ENCODE peak calls at places on chromosomes 4 and X, in five cellular contexts. One of them, this sample, is unnamed.

GRCh38 chrX:83508006-83508405 is at the start of gene POU3F4:
- DNase-seq in ovary: peak; percentile 14
- DNase-seq in HCT116: no peak
- DNase-seq in prostate gland: no peak
- DNase-seq in endodermal cell: peak; percentile 92
- DNase-seq in this sample: no peak

GRCh38 chr4:185238261-185238681 is 28.9 kb downstream of the SNX25 start:
- DNase-seq in ovary: no peak
- DNase-seq in prostate gland: no peak
- DNase-seq in endodermal cell: no peak
- DNase-seq in HCT116: no peak
- DNase-seq in this sample: no peak

GRCh38 chr4:55256787-55257186 is 89.3 kb upstream of the SRD5A3 start:
- DNase-seq in ovary: no peak
- DNase-seq in HCT116: no peak
- DNase-seq in endodermal cell: peak; percentile 75
- DNase-seq in prostate gland: no peak
- DNase-seq in this sample: no peak

GRCh38 chr4:180084561-180084960 is 2158.6 kb upstream of the TENM3 start:
- DNase-seq in HCT116: no peak
- DNase-seq in endodermal cell: no peak
- DNase-seq in prostate gland: no peak
- DNase-seq in ovary: no peak
- DNase-seq in this sample: no peak

GRCh38 chr4:8690811-8691775 is 98.5 kb downstream of the CPZ start:
- DNase-seq in prostate gland: no peak
- DNase-seq in endodermal cell: peak; percentile 20
- DNase-seq in ovary: no peak
- DNase-seq in HCT116: no peak
- DNase-seq in this sample: no peak

GRCh38 chrX:7147978-7148824 is at the start of gene PUDP:
- DNase-seq in prostate gland: peak; percentile 71
- DNase-seq in ovary: peak; percentile 89
- DNase-seq in endodermal cell: peak; percentile 90
- DNase-seq in HCT116: peak; percentile 37
- DNase-seq in this sample: peak; percentile 94

GRCh38 chrX:625137-625691 is 5.4 kb upstream of the SHOX start:
- DNase-seq in prostate gland: no peak
- DNase-seq in HCT116: no peak
- DNase-seq in ovary: no peak
- DNase-seq in endodermal cell: peak; percentile 28
- DNase-seq in this sample: no peak

GRCh38 chr4:118280501-118281218 is 72.1 kb downstream of the PRSS12 start:
- DNase-seq in prostate gland: peak; percentile 71
- DNase-seq in HCT116: peak; percentile 67
- DNase-seq in ovary: peak; percentile 27
- DNase-seq in endodermal cell: peak; percentile 79
- DNase-seq in this sample: no peak

GRCh38 chrX:50586407-50586806 is 115.8 kb upstream of the DGKK start:
- DNase-seq in HCT116: no peak
- DNase-seq in prostate gland: no peak
- DNase-seq in ovary: no peak
- DNase-seq in endodermal cell: no peak
- DNase-seq in this sample: no peak

GRCh38 chr4:177339794-177340374 is 30.2 kb downstream of the NEIL3 start:
- DNase-seq in ovary: no peak
- DNase-seq in prostate gland: no peak
- DNase-seq in endodermal cell: no peak
- DNase-seq in HCT116: peak; percentile 4
- DNase-seq in this sample: no peak
- TF ChIP-seq CTCF in ovary: peak; percentile 43
- TF ChIP-seq CTCF in prostate gland: peak; percentile 34
- TF ChIP-seq CTCF in endodermal cell: peak; percentile 79
- TF ChIP-seq CTCF in HCT116: peak; percentile 51
- TF ChIP-seq CTCF in this sample: no peak

DNA sequence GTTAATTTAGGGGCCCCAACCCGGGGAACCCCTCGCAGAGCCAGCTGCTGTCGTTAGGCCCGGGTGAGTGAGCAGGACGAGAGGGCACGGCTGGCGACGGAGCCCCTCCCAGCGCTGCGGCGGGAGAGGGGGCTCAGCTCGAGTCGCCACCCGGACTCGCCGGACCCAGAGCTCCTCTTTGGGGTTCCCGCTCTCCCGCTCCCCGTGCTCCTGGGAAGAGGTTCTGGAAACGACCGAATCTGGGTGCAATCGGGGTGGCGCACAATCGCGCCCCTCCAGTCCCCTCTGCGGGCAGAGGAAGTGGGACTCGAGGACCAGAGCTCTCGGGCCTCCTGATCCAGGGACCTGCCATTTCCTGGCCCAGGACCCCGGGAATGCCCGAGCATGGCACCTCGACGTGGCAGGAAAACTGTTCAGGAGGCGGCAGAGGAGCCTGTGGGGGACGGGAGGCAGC is 37.3 kb upstream of the ARAF start:
- DNase-seq in endodermal cell: no peak
- DNase-seq in prostate gland: no peak
- DNase-seq in ovary: no peak
- DNase-seq in HCT116: no peak
- DNase-seq in this sample: no peak
- H3K4me3 ChIP-seq in endodermal cell: peak overlapping the region; percentile 66
- H3K4me3 ChIP-seq in prostate gland: peak overlapping the region; percentile 42
- H3K4me3 ChIP-seq in ovary: peak overlapping the region; percentile 50
- H3K4me3 ChIP-seq in HCT116: peak overlapping the region; percentile 2
- H3K4me3 ChIP-seq in this sample: no peak overlapping the region

GRCh38 chrX:47448165-47448806 is 34.7 kb downstream of the ZNF41 start:
- DNase-seq in ovary: no peak
- DNase-seq in endodermal cell: no peak
- DNase-seq in HCT116: no peak
- DNase-seq in prostate gland: no peak
- DNase-seq in this sample: no peak

GRCh38 chrX:47447607-47448006 is 35.4 kb downstream of the ZNF41 start:
- DNase-seq in prostate gland: no peak
- DNase-seq in endodermal cell: no peak
- DNase-seq in ovary: no peak
- DNase-seq in HCT116: no peak
- DNase-seq in this sample: no peak

GRCh38 chrX:47446431-47446830 is 36.6 kb downstream of the ZNF41 start:
- DNase-seq in ovary: no peak
- DNase-seq in prostate gland: no peak
- DNase-seq in HCT116: no peak
- DNase-seq in endodermal cell: no peak
- DNase-seq in this sample: no peak

GRCh38 chrX:47452112-47452511 is 30.9 kb downstream of the ZNF41 start:
- DNase-seq in ovary: no peak
- DNase-seq in HCT116: no peak
- DNase-seq in endodermal cell: no peak
- DNase-seq in prostate gland: no peak
- DNase-seq in this sample: no peak

DNA sequence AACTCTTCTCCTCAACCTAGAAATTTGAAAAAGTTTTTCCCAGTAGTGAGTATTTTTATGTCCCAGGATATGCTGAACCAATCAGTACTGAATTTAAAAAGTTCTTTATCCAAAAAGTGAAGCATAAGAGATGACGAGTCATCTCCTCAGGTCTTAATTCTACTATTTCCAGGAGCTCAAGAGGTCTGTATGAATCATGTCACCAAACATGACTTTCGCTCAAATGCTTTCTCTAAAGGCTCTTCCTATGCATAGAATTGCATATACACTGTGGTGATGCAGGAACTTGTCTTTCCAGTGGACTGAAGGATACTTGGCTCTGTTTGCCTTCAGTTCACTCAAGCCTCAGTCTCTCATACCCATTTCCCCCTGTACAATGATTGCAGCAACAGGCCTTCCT is 36.1 kb downstream of the ZNF41 start:
- DNase-seq in endodermal cell: no peak
- DNase-seq in HCT116: no peak
- DNase-seq in prostate gland: no peak
- DNase-seq in ovary: no peak
- DNase-seq in this sample: no peak
- H3K9me3 ChIP-seq in endodermal cell: peaks cover 33% of the 10 kb centered on the region
- H3K9me3 ChIP-seq in HCT116: peaks cover 11% of the 10 kb centered on the region
- H3K9me3 ChIP-seq in prostate gland: no peaks in the 10 kb centered on the region
- H3K9me3 ChIP-seq in ovary: no peaks in the 10 kb centered on the region
- H3K9me3 ChIP-seq in this sample: peaks cover 26% of the 10 kb centered on the region

DNA sequence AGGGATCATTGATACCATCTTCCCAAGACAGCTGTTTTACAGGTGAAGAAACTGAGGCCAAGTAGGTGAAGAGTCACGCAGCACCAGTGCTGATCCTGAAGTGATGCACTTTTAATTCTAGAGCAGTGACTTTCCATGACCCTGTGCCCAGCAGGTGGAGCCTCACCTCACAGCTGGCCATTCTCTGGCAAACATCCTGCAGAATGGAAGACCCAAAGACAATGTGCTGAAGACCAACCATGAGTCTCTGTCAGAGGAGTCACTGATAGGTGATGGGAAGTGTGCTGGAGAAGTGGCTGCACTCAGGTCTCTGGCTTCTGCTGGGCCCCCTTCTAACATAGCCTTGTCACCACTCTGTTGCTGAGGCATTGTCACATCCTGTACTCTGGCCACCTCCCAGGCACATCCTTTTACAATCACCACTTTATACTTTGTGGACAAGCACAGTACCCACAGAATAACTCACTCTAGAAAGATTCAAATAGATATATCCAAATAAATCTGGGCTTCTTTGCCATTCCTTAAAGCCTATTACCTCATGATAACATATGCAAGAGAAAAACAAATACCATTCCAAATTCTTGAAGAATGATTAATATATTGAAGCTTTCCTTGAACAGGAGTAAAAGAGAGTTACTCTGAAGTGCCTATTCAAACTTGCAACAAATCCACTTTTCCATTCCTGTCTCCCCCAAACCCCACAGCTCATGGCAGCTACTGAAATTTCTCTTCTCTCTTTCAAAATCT is 64.1 kb upstream of the SCOC start:
- DNase-seq in prostate gland: no peak
- DNase-seq in HCT116: no peak
- DNase-seq in endodermal cell: peak; percentile 78
- DNase-seq in ovary: no peak
- DNase-seq in this sample: no peak
- TF ChIP-seq CTCF in prostate gland: no peak
- TF ChIP-seq CTCF in HCT116: no peak
- TF ChIP-seq CTCF in endodermal cell: peak; percentile 74
- TF ChIP-seq CTCF in ovary: no peak
- TF ChIP-seq CTCF in this sample: no peak

GRCh38 chr4:5711479-5712184 is 631 bp downstream of the EVC start:
- DNase-seq in HCT116: no peak
- DNase-seq in prostate gland: no peak
- DNase-seq in ovary: no peak
- DNase-seq in endodermal cell: peak; percentile 82
- DNase-seq in this sample: no peak
- H3K4me3 ChIP-seq in HCT116: no peak overlapping the region
- H3K4me3 ChIP-seq in prostate gland: peak overlapping the region; percentile 44
- H3K4me3 ChIP-seq in ovary: peak overlapping the region; percentile 59
- H3K4me3 ChIP-seq in endodermal cell: peak overlapping the region; percentile 77
- H3K4me3 ChIP-seq in this sample: no peak overlapping the region

GRCh38 chr4:188934320-188934975 is 795.2 kb downstream of the TRIML1 start:
- DNase-seq in endodermal cell: no peak
- DNase-seq in prostate gland: no peak
- DNase-seq in HCT116: peak; percentile 18
- DNase-seq in ovary: no peak
- DNase-seq in this sample: no peak

GRCh38 chr4:188930822-188931221 is 791.6 kb downstream of the TRIML1 start:
- DNase-seq in HCT116: peak; percentile 15
- DNase-seq in ovary: no peak
- DNase-seq in endodermal cell: peak; percentile 80
- DNase-seq in prostate gland: no peak
- DNase-seq in this sample: no peak
- H3K9me3 ChIP-seq in HCT116: peaks cover 3% of the 10 kb centered on the region
- H3K9me3 ChIP-seq in ovary: no peaks in the 10 kb centered on the region
- H3K9me3 ChIP-seq in endodermal cell: peaks cover 34% of the 10 kb centered on the region
- H3K9me3 ChIP-seq in prostate gland: no peaks in the 10 kb centered on the region
- H3K9me3 ChIP-seq in this sample: peaks cover 21% of the 10 kb centered on the region

DNA sequence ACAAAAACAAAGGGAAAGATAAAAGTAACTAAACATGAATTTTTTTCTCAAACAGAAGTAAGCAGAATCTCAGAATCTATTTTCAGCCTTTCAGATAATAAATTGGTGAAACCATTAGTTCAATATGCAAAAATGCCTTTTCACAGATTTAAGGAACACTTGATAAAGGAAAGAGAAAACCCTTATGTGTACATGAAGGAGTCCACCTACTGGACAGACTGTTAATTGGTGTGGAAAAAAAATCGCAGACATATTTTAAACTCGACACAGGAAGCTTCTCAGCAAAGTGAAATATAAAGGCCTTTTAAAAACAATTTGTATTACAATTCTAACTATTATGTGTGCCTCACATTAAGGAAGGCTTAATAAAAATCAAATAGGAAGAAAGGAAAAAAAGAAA is 22.3 kb downstream of the COX7B2 start:
- DNase-seq in prostate gland: no peak
- DNase-seq in HCT116: no peak
- DNase-seq in ovary: no peak
- DNase-seq in endodermal cell: no peak
- DNase-seq in this sample: no peak
- TF ChIP-seq CTCF in prostate gland: no peak
- TF ChIP-seq CTCF in HCT116: no peak
- TF ChIP-seq CTCF in ovary: no peak
- TF ChIP-seq CTCF in endodermal cell: peak; percentile 41
- TF ChIP-seq CTCF in this sample: no peak

GRCh38 chr4:119623025-119623424 is 5.6 kb downstream of the PDE5A start:
- DNase-seq in prostate gland: no peak
- DNase-seq in HCT116: no peak
- DNase-seq in ovary: no peak
- DNase-seq in endodermal cell: no peak
- DNase-seq in this sample: no peak
- H3K4me3 ChIP-seq in prostate gland: no peak overlapping the region
- H3K4me3 ChIP-seq in HCT116: no peak overlapping the region
- H3K4me3 ChIP-seq in ovary: no peak overlapping the region
- H3K4me3 ChIP-seq in endodermal cell: no peak overlapping the region
- H3K4me3 ChIP-seq in this sample: no peak overlapping the region